ENCODE peak calls at places on chromosomes 2 and 18, in five cellular contexts. K is heart right ventricle, R is colonic mucosa, Y is transverse colon, P is HL-60. U is an unnamed sample.

GRCh38 chr2:237859533-237860272 is at the start of gene RAMP1:
- DNase-seq in K (no peak), R (no peak), Y (no peak), P (no peak), U (no peak)

GRCh38 chr2:181892795-181893435 is 1.4 kb downstream of the ITPRID2 start:
- DNase-seq in K (no peak), R (no peak), Y (no peak), P (no peak), U (no peak)

GRCh38 chr2:9539530-9539929 is 16.1 kb downstream of the ADAM17 start:
- DNase-seq in K (no peak), R (no peak), Y (no peak), P (no peak), U (no peak)

GRCh38 chr2:220227272-220227920 is 600.0 kb downstream of the SLC4A3 start:
- DNase-seq in K (no peak), R (no peak), Y (no peak), P (no peak), U (no peak)

GRCh38 chr2:218744615-218745014 is 34.0 kb downstream of the TTLL4 start:
- DNase-seq in K (no peak), R (no peak), Y (no peak), P (no peak), U (no peak)

GRCh38 chr2:18085593-18085992 is 207.1 kb downstream of the KCNS3 start:
- DNase-seq in K (no peak), R (no peak), Y (no peak), P (no peak), U (no peak)

GRCh38 chr18:3069671-3070433 is 56.9 kb upstream of the LPIN2 start:
- DNase-seq in K (no peak), R (peak), Y (no peak), P (no peak), U (no peak)

GRCh38 chr18:46370898-46371297 is 266.7 kb downstream of the HAUS1 start:
- DNase-seq in K (no peak), R (no peak), Y (no peak), P (no peak), U (no peak)

GRCh38 chr2:186135697-186136096 is 350.4 kb upstream of the ZC3H15 start:
- DNase-seq in K (no peak), R (no peak), Y (no peak), P (no peak), U (no peak)

GRCh38 chr18:58692420-58693185 is 21.3 kb downstream of the MALT1 start:
- DNase-seq in K (no peak), R (no peak), Y (no peak), P (no peak), U (no peak)

GRCh38 chr2:66813976-66814375 is 379.1 kb downstream of the MEIS1 start:
- DNase-seq in K (no peak), R (no peak), Y (no peak), P (no peak), U (no peak)

GRCh38 chr18:41126541-41127235 is 828.3 kb upstream of the PIK3C3 start:
- DNase-seq in K (no peak), R (no peak), Y (no peak), P (no peak), U (no peak)

GRCh38 chr18:51833850-51834249 is 506.1 kb upstream of the DCC start:
- DNase-seq in K (no peak), R (no peak), Y (no peak), P (no peak), U (no peak)

GRCh38 chr2:108583903-108584520 is 49.7 kb downstream of the LIMS1 start:
- DNase-seq in K (peak), R (peak), Y (peak), P (no peak), U (no peak)

GRCh38 chr18:35371412-35372195 is 5.5 kb downstream of the ZNF396 start:
- DNase-seq in K (no peak), R (no peak), Y (no peak), P (no peak), U (no peak)

GRCh38 chr18:35376742-35377695 is at the start of gene ZNF396:
- DNase-seq in K (peak), R (peak), Y (peak), P (peak), U (peak)

GRCh38 chr18:35378206-35378795 is 1.2 kb upstream of the ZNF396 start:
- DNase-seq in K (no peak), R (no peak), Y (no peak), P (no peak), U (no peak)

GRCh38 chr18:35379421-35379820 is 2.3 kb upstream of the ZNF396 start:
- DNase-seq in K (no peak), R (no peak), Y (no peak), P (no peak), U (no peak)

DNA sequence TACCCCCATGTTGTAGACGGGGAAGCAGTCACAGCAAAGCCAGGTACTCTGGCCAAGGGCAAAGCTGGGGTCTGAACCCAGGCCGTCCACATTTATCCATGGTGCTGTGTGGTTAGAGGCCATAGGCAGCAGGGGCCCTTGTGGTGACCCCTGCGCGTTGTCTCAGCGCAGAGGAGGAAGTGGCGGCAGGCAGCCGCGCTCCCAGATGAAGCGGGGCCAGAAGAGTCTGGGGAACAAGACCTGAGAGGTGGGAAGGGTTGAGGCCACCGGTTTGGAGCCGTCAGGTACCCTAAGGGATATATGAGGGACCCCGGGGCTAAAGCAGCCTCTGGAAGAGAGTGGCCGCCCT is 770 bp downstream of the ZNF396 start:
- DNase-seq in K (no peak), R (peak), Y (peak), P (peak), U (no peak)
- TF ChIP-seq CTCF in K (no peak), R (no peak), Y (no peak), P (no peak), U (no peak)

GRCh38 chr2:15883684-15884083 is 56.7 kb upstream of the MYCN start:
- DNase-seq in K (no peak), R (no peak), Y (no peak), P (no peak), U (no peak)
- H3K4me3 ChIP-seq in K (no peak), R (no peak), Y (no peak), P (no peak), U (no peak)

DNA sequence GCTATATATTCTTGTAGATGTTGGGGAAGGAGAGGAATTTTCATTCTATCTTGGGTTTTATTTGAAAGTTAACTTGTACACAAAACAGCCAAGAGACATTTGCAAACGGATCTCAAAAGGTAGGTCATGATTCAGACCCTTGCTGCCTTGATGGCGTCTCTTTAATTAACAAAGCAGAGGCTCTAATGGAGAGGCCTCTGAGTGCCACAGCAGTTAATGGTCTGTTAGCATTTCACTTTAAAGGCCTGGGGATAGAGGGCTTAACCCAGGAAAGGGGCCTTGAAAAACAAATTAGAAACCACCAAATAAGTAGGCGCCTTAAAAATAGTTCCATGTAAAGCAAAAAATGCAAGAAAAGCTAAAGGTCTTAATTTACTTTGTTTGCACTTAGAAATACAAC is 836.9 kb upstream of the CELF4 start:
- DNase-seq in K (no peak), R (no peak), Y (no peak), P (no peak), U (no peak)
- H3K27ac ChIP-seq in K (no peak), R (no peak), Y (no peak), P (no peak), U (no peak)

GRCh38 chr2:36672199-36672598 is 24.3 kb upstream of the VIT start:
- DNase-seq in K (no peak), R (no peak), Y (no peak), P (no peak), U (no peak)
- TF ChIP-seq CTCF in K (peak), R (peak), Y (no peak), P (peak), U (peak)

GRCh38 chr2:197502201-197502600 is 2.0 kb downstream of the HSPE1 start:
- DNase-seq in K (no peak), R (no peak), Y (no peak), P (no peak), U (no peak)
- H3K4me3 ChIP-seq in K (no peak), R (peak), Y (peak), P (peak), U (no peak)

DNA sequence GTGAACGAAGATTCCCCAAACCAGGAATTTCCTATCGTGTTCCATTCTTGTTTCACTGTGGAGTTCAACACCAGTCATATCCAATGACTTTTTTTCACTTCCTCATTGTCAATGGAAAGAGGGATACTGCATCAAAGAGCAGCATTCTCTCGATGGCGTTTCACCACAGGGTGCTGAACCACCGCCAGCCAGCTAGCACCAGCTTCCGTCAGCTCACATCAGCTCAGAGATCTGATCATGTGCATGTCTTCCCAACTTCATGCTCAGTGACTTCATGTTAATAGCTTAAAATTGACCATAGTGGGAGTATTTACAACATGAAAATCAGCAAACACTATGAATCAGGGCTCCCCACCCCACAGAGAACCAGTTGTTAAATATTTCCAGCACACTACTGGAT is 359.9 kb downstream of the TNS1 start:
- DNase-seq in K (no peak), R (no peak), Y (no peak), P (no peak), U (no peak)
- H3K27ac ChIP-seq in K (no peak), R (no peak), Y (no peak), P (no peak), U (no peak)

DNA sequence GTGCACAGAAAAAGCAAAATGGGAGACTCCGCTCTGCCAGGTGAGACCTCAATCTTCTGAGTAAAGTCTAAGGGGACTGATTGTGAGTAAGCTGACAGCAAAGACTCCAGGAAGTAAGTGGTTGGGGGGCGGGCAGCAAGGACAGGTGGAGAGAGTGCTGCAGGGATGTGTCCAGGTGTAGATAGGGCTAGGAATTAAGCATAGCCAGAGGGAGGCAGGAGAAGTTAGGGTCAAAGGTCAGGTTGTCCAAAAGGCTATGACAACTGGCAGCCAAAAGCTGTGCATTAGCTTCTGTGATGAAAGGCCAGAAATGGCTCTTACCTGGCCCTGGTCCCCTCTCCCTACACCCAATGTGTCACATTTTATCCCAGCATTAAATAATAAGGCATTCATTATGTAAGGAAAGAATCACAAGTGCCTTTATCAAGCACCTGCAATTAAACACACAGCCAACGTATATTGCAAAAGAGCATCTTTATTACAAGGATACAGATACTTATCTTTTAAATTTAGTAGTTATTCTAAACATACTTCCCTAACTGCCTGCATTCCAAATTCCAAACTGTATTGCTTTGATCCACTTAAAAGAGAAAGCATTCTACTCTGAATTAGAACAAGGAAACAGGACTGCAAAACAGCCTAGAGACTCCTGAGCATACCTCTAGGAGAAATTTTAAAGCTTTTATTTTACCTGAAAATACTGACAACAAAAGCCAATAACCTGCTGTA is 247.9 kb downstream of the IRS1 start:
- DNase-seq in K (no peak), R (no peak), Y (no peak), P (no peak), U (no peak)
- TF ChIP-seq CTCF in K (no peak), R (no peak), Y (no peak), P (no peak), U (no peak)

GRCh38 chr18:21745234-21745633 is 4.6 kb downstream of the MIB1 start:
- DNase-seq in K (no peak), R (no peak), Y (no peak), P (no peak), U (no peak)

GRCh38 chr18:21740724-21741510 is at the start of gene MIB1:
- DNase-seq in K (peak), R (peak), Y (peak), P (peak), U (peak)

GRCh38 chr18:21742323-21742687 is 1.7 kb downstream of the MIB1 start:
- DNase-seq in K (no peak), R (no peak), Y (no peak), P (no peak), U (no peak)

GRCh38 chr18:21741511-21742322 is 1.1 kb downstream of the MIB1 start:
- DNase-seq in K (peak), R (peak), Y (peak), P (no peak), U (no peak)

GRCh38 chr18:21743166-21743831 is 2.7 kb downstream of the MIB1 start:
- DNase-seq in K (no peak), R (no peak), Y (no peak), P (no peak), U (no peak)
- H3K4me3 ChIP-seq in K (no peak), R (no peak), Y (no peak), P (no peak), U (peak)